ENCODE peak calls at places on chromosomes 6 and 20, in seven cellular contexts. D is neuronal stem cell, R is GM23248, M is neural progenitor cell, P is PC-3, V is kidney, S is IMR-90. C is an unnamed sample. For H3K4me1, the result is how much of the 10 kb centered on the place peaks cover.

GRCh38 chr6:24126586-24127192 is 674 bp downstream of the NRSN1 start:
- DNase-seq in S (peak), V (no peak), D (peak), R (peak), P (peak), M (peak), C (peak)

GRCh38 chr6:34476462-34476861 is 10.6 kb downstream of the PACSIN1 start:
- DNase-seq in V (peak), M (no peak), R (no peak), S (no peak), P (no peak), D (no peak), C (no peak)

GRCh38 chr20:53831812-53832211 is 238.2 kb upstream of the ZNF217 start:
- DNase-seq in V (no peak), M (no peak), S (no peak), P (no peak), D (no peak), R (no peak), C (no peak)

GRCh38 chr6:111922454-111923297 is 49.4 kb upstream of the FYN start:
- DNase-seq in R (peak), P (peak), M (peak), V (no peak), S (peak), D (no peak), C (peak)

GRCh38 chr20:51079488-51079887 is 56.6 kb upstream of the KCNG1 start:
- DNase-seq in P (no peak), M (no peak), R (no peak), V (no peak), D (no peak), S (no peak), C (no peak)

GRCh38 chr20:37265152-37265551 is 3.5 kb upstream of the GHRH start:
- DNase-seq in R (no peak), M (no peak), P (no peak), D (no peak), S (no peak), V (peak), C (no peak)

GRCh38 chr20:17816804-17817590 is 117.2 kb downstream of the BANF2 start:
- DNase-seq in P (no peak), V (no peak), D (no peak), R (no peak), S (no peak), M (no peak), C (no peak)

GRCh38 chr20:24146231-24146634 is 157.7 kb upstream of the GGTLC1 start:
- DNase-seq in R (peak), M (no peak), D (no peak), P (peak), S (no peak), V (no peak), C (no peak)

GRCh38 chr6:27795697-27796494 is 116.3 kb downstream of the OR2B2 start:
- DNase-seq in R (peak), P (peak), M (peak), V (no peak), S (peak), D (peak), C (peak)

GRCh38 chr6:5751525-5752252 is 255.0 kb downstream of the NRN1 start:
- DNase-seq in M (no peak), V (no peak), S (peak), R (peak), D (no peak), P (no peak), C (peak)

GRCh38 chr6:26105109-26105730 is 18.0 kb downstream of the HFE start:
- DNase-seq in R (no peak), P (no peak), V (no peak), M (no peak), S (no peak), D (no peak), C (no peak)

GRCh38 chr20:44104807-44105517 is 82.0 kb downstream of the JPH2 start:
- DNase-seq in R (peak), M (no peak), P (peak), D (no peak), V (no peak), S (peak), C (peak)

GRCh38 chr20:24739751-24740150 is 209.3 kb upstream of the CST7 start:
- DNase-seq in M (no peak), D (no peak), V (no peak), S (no peak), R (no peak), P (no peak), C (no peak)

GRCh38 chr6:165817148-165817547 is 154.1 kb upstream of the PDE10A start:
- DNase-seq in V (no peak), M (peak), D (no peak), R (no peak), S (no peak), P (no peak), C (no peak)

GRCh38 chr6:29813066-29813465 is 14.6 kb upstream of the HLA-G start:
- DNase-seq in P (no peak), R (no peak), D (no peak), V (no peak), M (no peak), S (no peak), C (no peak)

GRCh38 chr6:110741517-110741916 is 73.8 kb downstream of the CDK19 start:
- DNase-seq in V (no peak), M (no peak), P (no peak), S (no peak), D (no peak), R (no peak), C (no peak)

GRCh38 chr6:106752641-106753040 is 123.3 kb downstream of the QRSL1 start:
- DNase-seq in V (no peak), M (no peak), P (no peak), S (no peak), R (no peak), D (no peak), C (no peak)

GRCh38 chr20:22243063-22243462 is 341.3 kb downstream of the FOXA2 start:
- DNase-seq in M (no peak), S (no peak), P (no peak), V (no peak), D (no peak), R (no peak), C (no peak)

GRCh38 chr20:37515876-37516275 is 5.2 kb upstream of the NNAT start:
- DNase-seq in D (no peak), M (no peak), S (no peak), P (no peak), V (no peak), R (no peak), C (no peak)

GRCh38 chr6:9397981-9398559 is 962.7 kb upstream of the SLC35B3 start:
- DNase-seq in M (no peak), D (no peak), S (no peak), P (peak), V (no peak), R (no peak), C (no peak)

GRCh38 chr20:17873410-17874270 is 95.0 kb downstream of the SNX5 start:
- DNase-seq in S (peak), R (peak), D (no peak), V (peak), M (peak), P (peak), C (peak)

GRCh38 chr6:40962241-40962640 is 76.8 kb downstream of the UNC5CL start:
- DNase-seq in R (peak), P (peak), V (no peak), D (no peak), S (peak), M (no peak), C (peak)

GRCh38 chr20:50987493-50988210 is 29.0 kb downstream of the MOCS3 start:
- DNase-seq in D (peak), M (peak), R (peak), S (peak), P (peak), V (no peak), C (peak)

GRCh38 chr6:37651991-37652390 is 45.7 kb downstream of the MDGA1 start:
- DNase-seq in R (no peak), S (no peak), D (no peak), M (no peak), P (no peak), V (no peak), C (no peak)

GRCh38 chr6:74879234-74879633 is 326.6 kb downstream of the COL12A1 start:
- DNase-seq in D (no peak), R (peak), M (no peak), P (peak), S (peak), V (no peak), C (peak)

GRCh38 chr6:167145468-167145867 is 12.3 kb downstream of the GPR31 start:
- DNase-seq in M (no peak), V (no peak), P (no peak), S (no peak), R (no peak), D (no peak), C (no peak)

GRCh38 chr20:60054716-60055371 is 96.6 kb downstream of the CDH26 start:
- DNase-seq in P (no peak), S (no peak), M (no peak), V (no peak), D (no peak), R (no peak), C (no peak)

GRCh38 chr20:15370370-15370769 is 1033.0 kb upstream of the FLRT3 start:
- DNase-seq in R (no peak), S (no peak), P (no peak), M (no peak), D (no peak), V (no peak), C (no peak)

GRCh38 chr6:11496152-11497060 is 41.1 kb upstream of the TMEM170B start:
- DNase-seq in D (peak), R (peak), M (peak), P (peak), V (no peak), S (peak), C (peak)
- H3K9ac ChIP-seq in D (no peak), R (no peak), M (no peak), P (peak), V (peak), S (no peak), C (peak)

GRCh38 chr6:15429146-15430110 is 183.6 kb downstream of the JARID2 start:
- DNase-seq in P (no peak), S (peak), V (no peak), M (no peak), D (no peak), R (peak), C (peak)
- H3K4me1 ChIP-seq in P (under half), S (under half), V (under half), M (half or more), D (under half), R (half or more), C (half or more)

GRCh38 chr20:47503685-47504084 is 2.0 kb downstream of the NCOA3 start:
- DNase-seq in P (peak), R (peak), D (no peak), V (no peak), S (no peak), M (no peak), C (peak)
- H3K4me3 ChIP-seq in P (peak), R (peak), D (peak), V (no peak), S (no peak), M (peak), C (peak)

GRCh38 chr20:58017237-58017969 is 211.1 kb downstream of the ANKRD60 start:
- DNase-seq in R (peak), V (peak), P (peak), S (peak), D (no peak), M (no peak), C (peak)

GRCh38 chr20:58019027-58019849 is 209.2 kb downstream of the ANKRD60 start:
- DNase-seq in V (no peak), S (peak), D (no peak), R (peak), P (peak), M (no peak), C (peak)

GRCh38 chr20:58018590-58018989 is 209.9 kb downstream of the ANKRD60 start:
- DNase-seq in M (no peak), P (no peak), S (no peak), D (no peak), R (no peak), V (no peak), C (no peak)

GRCh38 chr20:58016779-58017178 is 211.7 kb downstream of the ANKRD60 start:
- DNase-seq in P (no peak), S (no peak), M (no peak), D (no peak), V (no peak), R (no peak), C (no peak)

DNA sequence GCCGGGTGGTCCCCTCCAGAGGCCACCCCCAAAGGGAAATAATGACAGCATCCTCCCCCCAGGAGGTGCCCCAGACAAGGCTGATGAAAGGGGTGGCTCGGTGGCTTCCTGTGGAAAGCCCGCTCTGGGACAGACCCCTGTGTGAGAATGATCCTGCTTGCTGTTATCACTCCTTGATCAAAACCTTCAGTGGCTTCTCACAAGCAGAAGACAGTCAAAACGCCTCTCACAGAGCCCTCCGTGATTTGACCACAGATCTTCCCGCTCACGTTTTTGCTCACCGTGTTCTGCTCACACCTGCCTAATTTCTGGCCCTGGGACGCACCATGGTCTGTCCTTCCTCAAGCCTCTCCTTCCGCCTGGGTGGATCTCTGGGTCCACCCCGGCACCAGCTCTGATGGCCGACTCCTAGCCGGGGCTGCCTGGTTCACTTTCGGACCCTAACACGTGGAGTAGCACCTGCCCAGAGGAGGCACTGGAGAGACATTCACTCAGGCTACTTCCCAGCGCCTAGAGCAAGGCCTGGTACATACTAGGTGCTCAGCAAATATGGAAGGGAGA is 210.4 kb downstream of the ANKRD60 start:
- DNase-seq in D (no peak), S (no peak), V (no peak), P (no peak), M (no peak), R (no peak), C (no peak)
- H3K9ac ChIP-seq in D (no peak), S (no peak), V (no peak), P (peak), M (no peak), R (peak), C (no peak)

DNA sequence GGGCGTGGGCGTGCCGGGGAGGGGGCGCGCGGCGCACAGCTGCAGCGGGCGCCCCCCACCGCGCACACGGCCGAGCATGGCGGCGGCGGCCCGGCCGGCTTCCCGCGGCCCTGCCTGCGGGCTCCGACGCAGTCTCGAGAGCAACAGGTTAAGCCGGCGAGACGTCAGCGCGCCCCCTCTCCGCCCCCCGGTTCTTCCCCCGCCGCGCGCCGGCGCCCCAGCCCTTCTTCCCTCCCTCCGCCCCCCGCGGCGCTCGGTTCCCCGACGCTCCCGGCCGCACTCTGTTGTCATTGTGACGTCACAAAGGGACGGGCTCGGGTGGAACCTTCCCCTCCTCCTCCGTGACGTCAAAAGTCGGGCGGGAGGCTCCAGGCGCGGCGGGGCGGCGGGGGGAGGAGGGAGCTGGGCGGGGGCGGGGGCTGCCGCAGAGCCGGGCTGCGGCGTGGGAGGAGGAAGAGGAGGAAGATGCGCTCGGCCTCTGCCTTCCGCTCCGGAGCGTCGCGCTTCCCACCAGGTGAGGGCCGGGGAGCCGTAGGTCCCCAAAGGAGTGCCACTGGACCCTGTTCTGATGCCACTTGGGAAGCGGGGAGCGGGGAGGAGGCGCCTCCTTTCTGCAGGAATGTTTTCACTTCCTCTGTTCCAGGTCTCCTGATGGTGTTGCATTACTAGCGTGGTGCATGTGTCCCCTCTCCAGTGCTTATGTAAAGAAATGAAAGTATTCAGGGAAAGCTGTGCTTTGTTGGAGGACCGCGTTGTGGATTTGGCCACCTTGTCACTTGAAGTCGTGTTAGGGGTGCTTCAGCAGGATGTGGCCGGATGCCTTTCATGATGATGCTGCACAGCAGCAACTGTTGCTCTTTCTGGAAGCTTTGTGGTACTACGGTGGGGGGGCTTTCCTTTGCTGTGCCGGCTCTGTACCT is 2.8 kb downstream of the JARID2 start:
- DNase-seq in M (peak), P (peak), R (peak), V (peak), D (peak), S (peak), C (peak)
- H3K4me1 ChIP-seq in M (under half), P (under half), R (under half), V (under half), D (under half), S (under half), C (under half)

GRCh38 chr6:152054441-152054840 is 247.0 kb downstream of the ESR1 start:
- DNase-seq in D (no peak), R (peak), M (no peak), V (no peak), P (peak), S (no peak), C (peak)
- H3K4me3 ChIP-seq in D (no peak), R (peak), M (no peak), V (no peak), P (peak), S (no peak), C (no peak)